ENCODE peak calls at places on chromosomes 11 and 22, in five cellular contexts. F is cardiac muscle cell, M is upper lobe of right lung, V is AG10803, B is fibroblast of lung. I is an unnamed sample.

GRCh38 chr22:41048791-41049717 is 43.3 kb upstream of the EP300 start:
- DNase-seq in F (peak; percentile 45), M (peak; percentile 76), V (peak; percentile 78), B (peak; percentile 80), I (peak; percentile 81)

GRCh38 chr11:125457814-125458343 is 38.2 kb downstream of the FEZ1 start:
- DNase-seq in F (peak; percentile 37), M (no peak), V (peak; percentile 75), B (peak; percentile 91), I (peak; percentile 23)

GRCh38 chr11:13009921-13010736 is 1.0 kb downstream of the RASSF10 start:
- DNase-seq in F (peak; percentile 56), M (peak; percentile 76), V (no peak), B (peak; percentile 50), I (peak; percentile 56)

GRCh38 chr11:79094601-79095000 is 346.2 kb downstream of the TENM4 start:
- DNase-seq in F (no peak), M (no peak), V (no peak), B (no peak), I (peak; percentile 76)

GRCh38 chr11:102914238-102915043 is 39.7 kb upstream of the MMP12 start:
- DNase-seq in F (peak; percentile 68), M (no peak), V (peak; percentile 60), B (peak; percentile 31), I (no peak)

GRCh38 chr11:27215471-27216267 is 147.3 kb downstream of the CCDC34 start:
- DNase-seq in F (no peak), M (peak; percentile 76), V (no peak), B (peak; percentile 72), I (no peak)

GRCh38 chr22:38272373-38273134 is at the start of gene TMEM184B:
- DNase-seq in F (peak; percentile 87), M (peak; percentile 90), V (peak; percentile 64), B (peak; percentile 54), I (peak; percentile 85)

GRCh38 chr22:50270302-50271010 is at the start of gene MAPK11:
- DNase-seq in F (peak; percentile 92), M (peak; percentile 87), V (peak; percentile 68), B (peak; percentile 72), I (peak; percentile 94)

GRCh38 chr22:43187171-43188099 is 501 bp upstream of the TTLL12 start:
- DNase-seq in F (peak; percentile 95), M (peak; percentile 99), V (peak; percentile 92), B (peak; percentile 89), I (peak; percentile 95)
- TF ChIP-seq CTCF in F (peak; percentile 54), M (peak; percentile 62), V (peak; percentile 29), B (peak; percentile 26), I (peak; percentile 58)

GRCh38 chr11:67051494-67051893 is 5.2 kb upstream of the RHOD start:
- DNase-seq in F (no peak), M (no peak), V (no peak), B (no peak), I (no peak)

GRCh38 chr11:67051945-67052488 is 4.6 kb upstream of the RHOD start:
- DNase-seq in F (no peak), M (no peak), V (no peak), B (no peak), I (no peak)

GRCh38 chr11:67052891-67053290 is 3.8 kb upstream of the RHOD start:
- DNase-seq in F (no peak), M (no peak), V (no peak), B (no peak), I (no peak)

GRCh38 chr11:67048515-67048914 is 8.1 kb upstream of the RHOD start:
- DNase-seq in F (no peak), M (no peak), V (peak; percentile 74), B (no peak), I (no peak)

DNA sequence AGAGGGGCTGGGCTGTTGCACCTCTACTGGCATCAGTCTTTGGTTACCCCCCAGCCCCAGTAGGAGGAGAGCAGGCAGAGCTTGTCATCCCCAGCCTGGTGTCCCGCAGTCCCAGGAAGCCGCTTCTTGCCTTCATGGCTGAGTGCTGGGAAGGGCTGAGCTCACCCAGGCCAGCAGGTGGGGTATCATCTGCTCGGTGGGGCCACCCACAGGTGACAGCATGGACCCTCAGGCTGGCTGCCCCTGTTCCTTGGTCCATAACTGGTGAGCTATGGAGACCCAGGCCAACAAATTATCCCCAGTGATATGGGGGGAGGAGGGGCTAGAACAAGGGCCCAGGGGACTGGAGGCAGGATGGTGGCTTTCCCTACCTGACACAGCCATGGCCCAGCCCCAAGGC is 6.5 kb upstream of the RHOD start:
- DNase-seq in F (no peak), M (no peak), V (no peak), B (no peak), I (no peak)
- TF ChIP-seq CTCF in F (no peak), M (no peak), V (no peak), B (no peak), I (no peak)

DNA sequence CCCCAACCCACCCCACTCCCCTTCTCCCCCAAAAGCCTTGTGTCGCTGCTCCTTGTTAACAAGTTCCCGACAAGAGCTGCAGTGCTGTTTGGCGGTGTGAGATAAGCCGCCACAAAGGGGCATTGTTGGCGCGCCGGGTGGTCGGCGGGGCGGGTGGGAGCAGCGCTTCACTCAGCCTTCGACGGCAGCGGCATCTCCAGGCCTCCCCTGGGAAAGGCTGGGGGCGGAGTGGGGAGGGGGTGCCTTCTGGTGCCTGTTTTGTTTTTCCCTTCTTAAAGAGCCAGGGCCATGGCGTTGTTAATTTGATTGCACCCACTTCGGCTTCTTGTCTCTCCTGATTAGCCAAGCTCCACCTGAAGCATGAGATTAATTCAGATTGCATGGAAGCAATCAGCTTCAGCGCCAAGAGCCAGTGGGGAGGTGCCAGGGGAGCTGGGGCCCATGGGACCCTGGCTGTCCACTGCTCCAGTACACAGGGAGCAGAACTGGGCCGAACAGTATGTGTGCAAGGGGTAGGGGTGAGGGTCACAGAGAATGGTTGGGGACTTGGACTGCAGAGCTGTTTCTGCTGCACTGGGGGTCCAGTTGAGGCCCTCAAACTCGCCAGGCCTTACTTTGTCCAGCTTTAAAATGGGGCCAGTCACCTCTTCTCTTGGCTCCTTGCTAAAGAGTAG is 165.1 kb downstream of the CEP164 start:
- DNase-seq in F (peak; percentile 51), M (no peak), V (no peak), B (no peak), I (peak; percentile 68)
- TF ChIP-seq CTCF in F (no peak), M (no peak), V (no peak), B (no peak), I (no peak)

GRCh38 chr22:46038174-46038487 is 61.2 kb upstream of the WNT7B start:
- DNase-seq in F (no peak), M (no peak), V (no peak), B (no peak), I (no peak)

GRCh38 chr22:46038516-46039430 is 61.8 kb upstream of the WNT7B start:
- DNase-seq in F (no peak), M (peak; percentile 36), V (no peak), B (no peak), I (no peak)

GRCh38 chr22:46035380-46035741 is 58.4 kb upstream of the WNT7B start:
- DNase-seq in F (no peak), M (no peak), V (no peak), B (no peak), I (no peak)

GRCh38 chr22:46035742-46036557 is 59.0 kb upstream of the WNT7B start:
- DNase-seq in F (peak; percentile 100), M (peak; percentile 100), V (peak; percentile 99), B (peak; percentile 97), I (peak; percentile 100)

GRCh38 chr22:46036558-46037408 is 59.8 kb upstream of the WNT7B start:
- DNase-seq in F (peak; percentile 39), M (peak; percentile 62), V (no peak), B (peak; percentile 49), I (no peak)
- TF ChIP-seq CTCF in F (no peak), M (peak; percentile 26), V (peak; percentile 17), B (no peak), I (no peak)

GRCh38 chr11:59193741-59194140 is 19.0 kb downstream of the MPEG1 start:
- DNase-seq in F (no peak), M (no peak), V (no peak), B (no peak), I (no peak)

GRCh38 chr11:59199546-59200420 is 12.9 kb downstream of the MPEG1 start:
- DNase-seq in F (no peak), M (no peak), V (no peak), B (no peak), I (no peak)

GRCh38 chr11:59195596-59195995 is 17.1 kb downstream of the MPEG1 start:
- DNase-seq in F (no peak), M (no peak), V (no peak), B (no peak), I (no peak)

GRCh38 chr11:59197990-59198389 is 14.7 kb downstream of the MPEG1 start:
- DNase-seq in F (peak; percentile 13), M (peak; percentile 91), V (peak; percentile 69), B (peak; percentile 22), I (no peak)

DNA sequence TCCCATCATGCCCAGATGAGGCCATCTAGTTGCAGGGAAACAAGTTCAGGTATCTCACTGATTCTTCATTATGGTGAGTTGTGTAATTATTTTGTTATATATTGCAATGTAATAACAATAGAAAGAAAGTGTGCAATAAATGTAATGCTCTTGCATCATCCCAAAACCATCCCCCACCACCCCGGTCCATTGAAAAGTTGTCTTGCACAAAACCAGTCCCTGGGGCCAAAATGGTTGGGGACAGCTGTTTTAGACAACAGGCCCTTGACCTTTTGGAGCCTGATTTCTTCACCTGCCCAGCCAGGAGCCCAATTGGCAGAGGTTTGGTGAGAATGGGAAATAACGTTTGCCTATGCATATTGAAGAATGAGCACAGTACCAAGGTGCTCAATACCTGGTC is 15.9 kb downstream of the MPEG1 start:
- DNase-seq in F (no peak), M (no peak), V (no peak), B (no peak), I (no peak)
- TF ChIP-seq CTCF in F (no peak), M (no peak), V (no peak), B (no peak), I (no peak)

GRCh38 chr11:127711748-127712147 is 711.2 kb upstream of the KIRREL3 start:
- DNase-seq in F (no peak), M (no peak), V (no peak), B (no peak), I (no peak)
- TF ChIP-seq CTCF in F (no peak), M (no peak), V (no peak), B (no peak), I (no peak)

I was measured in nephron progenitor cell.